ENCODE peak calls at places on chromosomes 2 and 18, in eight cellular contexts. V is K562, B is upper lobe of left lung, K is GM23338, T is HCT116, L is SK-N-SH, O is breast epithelium, Z is suprapubic skin. M is an unnamed sample.

GRCh38 chr18:72468011-72468710 is 76.0 kb downstream of the CBLN2 start:
- DNase-seq in V (no peak), B (no peak), K (no peak), T (no peak), L (no peak), O (no peak), Z (no peak), M (no peak)

GRCh38 chr18:8685141-8685913 is 20.0 kb upstream of the MTCL1 start:
- DNase-seq in V (no peak), B (peak), K (no peak), T (no peak), L (no peak), O (no peak), Z (no peak), M (peak)

GRCh38 chr18:69495338-69495737 is 94.7 kb downstream of the DOK6 start:
- DNase-seq in V (no peak), B (no peak), K (no peak), T (no peak), L (no peak), O (no peak), Z (no peak), M (no peak)

GRCh38 chr2:229133155-229133772 is 137.8 kb downstream of the PID1 start:
- DNase-seq in V (no peak), B (no peak), K (peak), T (peak), L (peak), O (no peak), Z (no peak), M (peak)

GRCh38 chr2:127679680-127680361 is 4.5 kb upstream of the LIMS2 start:
- DNase-seq in V (no peak), B (no peak), K (no peak), T (no peak), L (peak), O (peak), Z (no peak), M (no peak)

GRCh38 chr2:236745420-236746210 is 176.0 kb downstream of the ACKR3 start:
- DNase-seq in V (no peak), B (no peak), K (peak), T (no peak), L (no peak), O (peak), Z (no peak), M (peak)

GRCh38 chr2:196546151-196546919 is 93.2 kb upstream of the CCDC150 start:
- DNase-seq in V (no peak), B (no peak), K (no peak), T (no peak), L (no peak), O (no peak), Z (no peak), M (no peak)

GRCh38 chr2:99974275-99974674 is 168.1 kb downstream of the AFF3 start:
- DNase-seq in V (no peak), B (no peak), K (no peak), T (no peak), L (peak), O (no peak), Z (no peak), M (no peak)

GRCh38 chr2:120590841-120591240 is 144.8 kb upstream of the GLI2 start:
- DNase-seq in V (no peak), B (no peak), K (no peak), T (no peak), L (no peak), O (no peak), Z (no peak), M (no peak)

GRCh38 chr2:25401307-25402021 is 59.7 kb upstream of the DNMT3A start:
- DNase-seq in V (no peak), B (no peak), K (no peak), T (no peak), L (no peak), O (no peak), Z (no peak), M (no peak)

GRCh38 chr2:41966431-41966893 is 81.4 kb upstream of the PKDCC start:
- DNase-seq in V (no peak), B (peak), K (no peak), T (no peak), L (no peak), O (peak), Z (peak), M (peak)

GRCh38 chr2:18299423-18300212 is 260.8 kb downstream of the RDH14 start:
- DNase-seq in V (no peak), B (peak), K (peak), T (no peak), L (no peak), O (no peak), Z (no peak), M (no peak)

GRCh38 chr2:14621114-14621513 is 11.4 kb upstream of the LRATD1 start:
- DNase-seq in V (no peak), B (no peak), K (no peak), T (no peak), L (no peak), O (no peak), Z (no peak), M (no peak)

GRCh38 chr2:18605115-18605514 is 15.7 kb upstream of the NT5C1B start:
- DNase-seq in V (no peak), B (no peak), K (no peak), T (no peak), L (no peak), O (no peak), Z (no peak), M (no peak)

DNA sequence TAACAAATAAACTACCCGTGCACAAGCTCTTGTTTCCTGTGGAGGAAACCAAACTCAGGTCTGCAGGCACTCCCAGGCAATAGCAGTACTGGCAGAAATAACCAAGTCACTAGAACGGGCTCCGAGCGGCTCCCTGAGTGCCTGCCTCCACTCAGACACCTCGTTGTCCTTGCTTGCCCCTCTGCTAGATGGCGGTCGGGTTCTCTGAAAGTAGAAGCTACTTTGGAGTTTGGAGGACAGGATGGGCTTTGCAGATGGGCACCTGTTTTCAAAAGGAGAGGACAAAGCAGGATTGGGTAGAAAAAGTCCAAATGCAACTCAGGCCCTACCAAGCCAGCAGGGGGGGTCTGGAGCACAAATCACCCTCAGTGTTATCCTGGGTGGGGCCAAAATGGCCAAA is 136.4 kb downstream of the LRRC30 start:
- DNase-seq in V (peak), B (no peak), K (peak), T (no peak), L (no peak), O (no peak), Z (no peak), M (no peak)
- TF ChIP-seq CTCF in V (no peak), B (no peak), K (peak), T (no peak), L (no peak), O (no peak), Z (no peak), M (no peak)

GRCh38 chr2:239299218-239299939 is 101.4 kb downstream of the HDAC4 start:
- DNase-seq in V (no peak), B (peak), K (no peak), T (no peak), L (no peak), O (peak), Z (peak), M (peak)
- H3K4me3 ChIP-seq in V (no peak), B (no peak), K (no peak), T (no peak), L (no peak), O (no peak), Z (no peak), M (no peak)

DNA sequence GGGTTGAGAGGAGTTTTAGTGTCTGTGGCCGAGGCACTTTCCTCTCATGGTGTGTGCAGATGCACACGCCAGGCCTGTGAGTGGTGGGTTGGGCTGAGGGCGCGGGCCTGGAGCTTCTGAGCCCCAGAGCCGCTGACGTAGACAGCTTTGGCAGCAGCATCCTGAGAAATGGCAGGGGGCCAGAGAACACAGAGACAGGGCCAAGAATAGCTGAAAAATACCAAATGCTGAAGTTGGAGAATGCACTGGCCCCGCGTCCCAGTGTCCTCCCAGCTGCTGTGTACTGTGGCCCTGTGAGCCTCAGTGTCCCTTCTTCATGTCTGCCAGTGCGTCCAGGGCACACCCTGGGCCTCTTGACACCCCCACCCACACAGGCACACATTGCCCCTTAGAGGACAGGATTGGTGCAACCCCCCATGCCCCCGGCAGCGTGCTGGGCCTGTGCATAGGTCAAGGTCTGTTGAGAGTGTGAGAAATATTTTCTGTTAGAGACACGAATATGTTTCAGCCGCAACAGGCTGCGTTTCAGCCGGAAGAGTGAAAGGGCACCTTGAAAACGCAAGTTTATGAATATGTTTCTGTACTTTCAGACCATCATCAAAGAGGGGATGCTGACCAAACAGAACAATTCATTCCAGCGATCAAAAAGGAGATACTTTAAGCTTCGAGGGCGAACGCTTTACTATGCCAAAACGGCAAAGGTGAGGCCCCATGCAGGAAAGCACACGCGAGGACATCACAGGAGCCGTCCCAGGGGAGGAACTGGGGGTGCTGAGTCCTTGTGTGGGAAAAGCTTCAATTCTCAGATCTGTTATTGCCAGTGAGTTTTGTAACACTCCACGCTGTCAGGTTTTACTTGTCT is 33.6 kb downstream of the DGKD start:
- DNase-seq in V (no peak), B (peak), K (no peak), T (no peak), L (peak), O (peak), Z (peak), M (peak)
- TF ChIP-seq POLR2AphosphoS5 in V (no peak), B (peak), K (no peak), T (no peak), L (no peak), O (no peak), Z (no peak), M (peak)

GRCh38 chr2:20051518-20052228 is at the start of gene LAPTM4A:
- DNase-seq in V (peak), B (peak), K (peak), T (peak), L (peak), O (peak), Z (peak), M (peak)
- TF ChIP-seq CTCF in V (no peak), B (no peak), K (no peak), T (no peak), L (no peak), O (peak), Z (no peak), M (no peak)

GRCh38 chr2:223947711-223948205 is 2.6 kb upstream of the WDFY1 start:
- DNase-seq in V (no peak), B (no peak), K (peak), T (no peak), L (no peak), O (no peak), Z (no peak), M (no peak)

GRCh38 chr2:223954401-223954800 is 2.9 kb upstream of the MRPL44 start:
- DNase-seq in V (no peak), B (no peak), K (no peak), T (no peak), L (no peak), O (no peak), Z (no peak), M (no peak)

GRCh38 chr2:223949241-223949640 is 4.1 kb upstream of the WDFY1 start:
- DNase-seq in V (no peak), B (no peak), K (no peak), T (no peak), L (no peak), O (no peak), Z (no peak), M (no peak)

GRCh38 chr2:223952280-223952968 is 4.8 kb upstream of the MRPL44 start:
- DNase-seq in V (no peak), B (no peak), K (no peak), T (no peak), L (no peak), O (no peak), Z (no peak), M (no peak)

DNA sequence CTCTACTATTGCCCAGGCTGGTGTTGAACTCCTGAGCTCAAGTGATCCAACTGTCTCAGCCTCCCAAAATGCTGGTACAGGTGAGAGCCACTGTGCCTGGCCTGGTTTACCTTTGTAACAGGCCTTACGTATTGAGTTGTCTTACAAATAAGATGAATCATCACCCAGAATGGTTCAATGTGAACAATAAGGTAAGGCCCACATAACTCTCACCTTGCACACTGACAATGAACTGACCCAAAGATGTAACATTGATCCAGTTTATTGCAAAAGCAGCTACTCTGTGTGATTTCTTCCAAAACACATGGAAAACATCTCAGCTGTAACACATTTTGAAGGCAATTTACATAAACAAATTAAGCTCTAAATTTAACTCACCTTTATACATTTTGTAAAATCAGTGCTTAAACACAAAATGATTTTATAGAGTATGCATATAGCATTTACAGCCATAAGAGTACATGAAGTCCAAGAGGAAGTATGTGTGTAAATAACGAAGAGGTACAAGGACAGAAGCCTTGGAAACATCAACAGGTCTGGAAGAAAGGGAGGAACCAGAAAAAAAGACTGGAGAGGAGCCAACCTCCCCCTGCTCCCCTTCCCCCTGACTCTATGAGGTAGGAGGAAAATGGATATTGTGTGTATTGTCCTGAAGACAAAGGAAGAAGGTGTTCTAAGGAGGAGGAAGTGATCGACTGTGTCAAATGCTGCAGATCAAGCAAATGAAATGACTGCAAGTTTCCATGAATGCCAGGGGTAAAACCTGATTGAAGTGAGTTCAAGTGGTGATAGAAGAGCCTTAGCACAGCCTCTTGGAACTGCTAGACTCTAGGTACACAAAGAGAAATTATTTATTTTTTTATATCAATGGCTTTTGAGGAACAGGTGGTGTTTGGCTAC is 5.6 kb upstream of the WDFY1 start:
- DNase-seq in V (no peak), B (no peak), K (peak), T (no peak), L (no peak), O (no peak), Z (no peak), M (peak)
- H3K4me3 ChIP-seq in V (no peak), B (no peak), K (no peak), T (no peak), L (no peak), O (no peak), Z (no peak), M (no peak)

DNA sequence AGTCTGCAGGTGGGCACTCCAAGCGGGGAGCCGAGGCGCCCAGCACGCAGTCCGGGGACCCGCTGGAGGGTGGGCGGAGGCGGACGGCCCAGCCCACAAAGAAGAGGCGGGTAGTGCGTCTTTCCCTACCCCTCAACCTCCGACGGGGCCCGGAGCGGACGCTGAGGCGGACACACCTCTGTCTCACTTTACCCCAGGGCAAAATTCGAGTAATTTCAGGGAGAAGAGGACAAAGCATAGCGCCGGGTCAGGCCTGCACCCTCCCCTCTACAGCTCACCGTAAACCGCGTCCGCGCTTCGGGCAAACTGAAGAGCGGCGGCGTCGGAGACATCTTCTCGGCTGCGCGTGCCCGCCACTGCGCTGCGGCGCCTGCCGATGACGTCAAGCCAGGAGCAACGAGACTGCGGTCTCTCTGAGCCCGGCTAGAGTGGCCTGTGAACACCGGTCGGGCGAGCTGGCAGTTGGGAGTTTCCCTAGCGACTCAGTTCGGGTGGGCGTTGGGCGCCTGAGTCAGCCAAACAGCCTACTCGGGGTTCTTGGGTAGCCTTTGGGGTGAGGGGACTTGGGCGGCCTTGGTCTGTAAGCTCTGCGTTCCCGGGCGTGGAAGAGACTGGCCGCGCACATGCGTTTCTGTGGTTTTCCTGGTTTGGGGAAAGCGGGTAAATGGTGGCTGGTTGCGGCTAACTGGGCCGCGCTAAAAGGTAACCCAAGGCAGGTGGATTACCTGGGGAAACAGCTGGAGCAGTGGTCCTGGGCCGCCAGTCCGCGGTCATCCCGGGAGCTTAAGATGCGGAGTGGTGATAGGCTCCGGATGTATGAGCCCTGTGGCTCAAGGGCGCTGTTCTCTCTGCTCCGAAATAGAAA is at the start of gene THOC1:
- DNase-seq in V (peak), B (peak), K (peak), T (peak), L (peak), O (peak), Z (peak), M (peak)
- TF ChIP-seq POLR2AphosphoS5 in V (peak), B (peak), K (peak), T (peak), L (peak), O (peak), Z (peak), M (peak)

DNA sequence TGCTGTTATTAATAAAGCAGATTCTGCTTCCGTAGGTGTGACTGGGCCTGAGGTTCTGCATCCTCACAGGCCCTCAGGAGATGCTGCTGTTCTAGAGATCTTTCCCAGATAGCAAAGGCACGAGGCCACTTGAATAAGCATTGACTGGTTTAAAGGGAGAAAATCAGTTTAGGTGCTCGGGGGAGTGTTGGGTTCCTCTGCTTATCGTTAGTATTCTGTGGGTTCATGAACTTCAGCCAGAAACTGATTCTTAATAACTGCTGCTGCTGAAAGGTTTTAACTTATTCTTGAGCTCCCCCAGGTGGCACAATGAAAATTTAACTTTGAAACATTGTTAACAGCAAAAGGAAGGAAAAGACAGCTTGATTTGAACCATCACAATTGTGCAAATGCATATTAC is 56.9 kb downstream of the ITGA6 start:
- DNase-seq in V (no peak), B (no peak), K (peak), T (no peak), L (peak), O (no peak), Z (no peak), M (no peak)
- TF ChIP-seq CTCF in V (peak), B (peak), K (peak), T (peak), L (peak), O (no peak), Z (no peak), M (no peak)

GRCh38 chr2:37324536-37324785 is 172 bp downstream of the PRKD3 start:
- DNase-seq in V (peak), B (peak), K (no peak), T (no peak), L (no peak), O (peak), Z (peak), M (peak)
- H3K4me3 ChIP-seq in V (peak), B (peak), K (peak), T (peak), L (peak), O (peak), Z (peak), M (peak)

GRCh38 chr2:223048519-223048918 is 3.5 kb upstream of the KCNE4 start:
- DNase-seq in V (no peak), B (no peak), K (no peak), T (no peak), L (no peak), O (no peak), Z (no peak), M (no peak)

GRCh38 chr2:223051580-223052375 is at the start of gene KCNE4:
- DNase-seq in V (no peak), B (no peak), K (peak), T (no peak), L (no peak), O (no peak), Z (no peak), M (no peak)

GRCh38 chr2:223050900-223051299 is 1.1 kb upstream of the KCNE4 start:
- DNase-seq in V (no peak), B (no peak), K (no peak), T (no peak), L (no peak), O (no peak), Z (no peak), M (no peak)

GRCh38 chr2:223049356-223049755 is 2.6 kb upstream of the KCNE4 start:
- DNase-seq in V (no peak), B (no peak), K (no peak), T (no peak), L (no peak), O (no peak), Z (no peak), M (no peak)

DNA sequence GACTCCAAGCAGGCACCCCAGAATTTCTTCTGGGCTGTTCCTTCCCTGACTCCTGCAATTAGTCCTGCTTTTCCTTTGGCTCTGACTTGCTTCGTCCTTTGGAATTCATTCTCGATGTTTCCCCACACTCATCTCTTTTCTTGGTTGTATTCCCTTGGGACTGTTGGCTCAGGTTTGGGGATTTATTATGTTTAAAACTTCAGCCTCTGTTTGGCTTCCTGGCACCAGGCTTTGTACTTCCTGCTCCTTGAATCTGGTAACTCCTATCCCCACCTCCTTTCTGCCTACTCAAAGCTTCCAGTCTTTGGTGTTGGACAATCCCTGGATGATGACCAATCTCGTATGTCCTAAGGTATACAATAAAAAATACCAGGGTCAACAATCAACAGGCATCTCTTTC is 1.8 kb upstream of the KCNE4 start:
- DNase-seq in V (no peak), B (no peak), K (no peak), T (no peak), L (no peak), O (no peak), Z (no peak), M (no peak)
- TF ChIP-seq POLR2AphosphoS5 in V (no peak), B (no peak), K (no peak), T (no peak), L (no peak), O (no peak), Z (no peak), M (no peak)

M was measured in prostate gland.